ENCODE peak calls at places on chromosome 18, in four cellular contexts. Q, G, Z and M are unnamed samples.

GRCh38 chr18:61578846-61579245 is 245.6 kb downstream of the CDH20 start:
- DNase-seq in Q (no peak), G (no peak), Z (no peak), M (no peak)

GRCh38 chr18:28767781-28768211 is 590.9 kb upstream of the CDH2 start:
- DNase-seq in Q (no peak), G (no peak), Z (no peak), M (no peak)

GRCh38 chr18:51151568-51152511 is 45.6 kb downstream of the MEX3C start:
- DNase-seq in Q (no peak), G (no peak), Z (no peak), M (no peak)

GRCh38 chr18:79522451-79523220 is 126.9 kb downstream of the NFATC1 start:
- DNase-seq in Q (no peak), G (no peak), Z (no peak), M (no peak)

GRCh38 chr18:31261792-31262582 is 56.0 kb upstream of the DSG1 start:
- DNase-seq in Q (peak; percentile 32), G (no peak), Z (no peak), M (peak; percentile 59)

GRCh38 chr18:77705301-77705700 is 455.7 kb downstream of the GALR1 start:
- DNase-seq in Q (no peak), G (no peak), Z (no peak), M (no peak)

GRCh38 chr18:45551417-45551816 is 63.9 kb upstream of the SLC14A2 start:
- DNase-seq in Q (no peak), G (no peak), Z (no peak), M (no peak)

GRCh38 chr18:45755936-45756335 is 32.0 kb downstream of the SLC14A1 start:
- DNase-seq in Q (no peak), G (no peak), Z (no peak), M (no peak)

GRCh38 chr18:31651369-31651768 is 33.0 kb downstream of the B4GALT6 start:
- DNase-seq in Q (no peak), G (no peak), Z (no peak), M (no peak)

GRCh38 chr18:79388043-79388442 is 7.7 kb upstream of the NFATC1 start:
- DNase-seq in Q (no peak), G (no peak), Z (no peak), M (no peak)

GRCh38 chr18:12946549-12947354 is 1.1 kb upstream of the SEH1L start:
- DNase-seq in Q (peak; percentile 58), G (no peak), Z (peak; percentile 36), M (peak; percentile 93)

GRCh38 chr18:76679259-76679658 is 143.1 kb upstream of the ZNF236 start:
- DNase-seq in Q (no peak), G (no peak), Z (no peak), M (peak; percentile 11)

GRCh38 chr18:41621177-41621576 is 333.9 kb upstream of the PIK3C3 start:
- DNase-seq in Q (no peak), G (no peak), Z (no peak), M (no peak)

GRCh38 chr18:35091841-35092240 is 50.6 kb downstream of the MAPRE2 start:
- DNase-seq in Q (no peak), G (no peak), Z (no peak), M (no peak)

GRCh38 chr18:9919564-9920232 is 5.9 kb downstream of the VAPA start:
- DNase-seq in Q (no peak), G (no peak), Z (no peak), M (no peak)

GRCh38 chr18:70578480-70578879 is 289.6 kb downstream of the SOCS6 start:
- DNase-seq in Q (peak; percentile 3), G (no peak), Z (no peak), M (peak; percentile 4)

GRCh38 chr18:9736942-9737813 is 29.1 kb downstream of the RAB31 start:
- DNase-seq in Q (no peak), G (no peak), Z (no peak), M (no peak)

GRCh38 chr18:79531386-79531785 is 135.7 kb downstream of the NFATC1 start:
- DNase-seq in Q (no peak), G (no peak), Z (no peak), M (no peak)

GRCh38 chr18:76564636-76565237 is 69.7 kb upstream of the ZNF516 start:
- DNase-seq in Q (no peak), G (no peak), Z (no peak), M (no peak)

GRCh38 chr18:51137051-51137729 is 60.3 kb downstream of the MEX3C start:
- DNase-seq in Q (no peak), G (no peak), Z (no peak), M (no peak)

GRCh38 chr18:72613589-72613988 is 69.4 kb upstream of the CBLN2 start:
- DNase-seq in Q (no peak), G (no peak), Z (no peak), M (no peak)

GRCh38 chr18:5884375-5884774 is 10.9 kb downstream of the TMEM200C start:
- DNase-seq in Q (no peak), G (no peak), Z (no peak), M (no peak)

GRCh38 chr18:12403601-12404506 is 3.9 kb upstream of the PRELID3A start:
- DNase-seq in Q (peak; percentile 80), G (no peak), Z (peak; percentile 55), M (no peak)

GRCh38 chr18:64244571-64244970 is 95.7 kb upstream of the LINC00305 start:
- DNase-seq in Q (peak; percentile 3), G (no peak), Z (no peak), M (no peak)

GRCh38 chr18:36849288-36850011 is 20.5 kb downstream of the KIAA1328 start:
- DNase-seq in Q (no peak), G (no peak), Z (no peak), M (no peak)

GRCh38 chr18:80254971-80255500 is 7.7 kb upstream of the PARD6G start:
- DNase-seq in Q (no peak), G (no peak), Z (no peak), M (no peak)

GRCh38 chr18:79211844-79212243 is 142.7 kb downstream of the ATP9B start:
- DNase-seq in Q (no peak), G (no peak), Z (no peak), M (peak; percentile 27)

GRCh38 chr18:11110509-11110908 is 38.9 kb downstream of the PIEZO2 start:
- DNase-seq in Q (no peak), G (no peak), Z (no peak), M (no peak)

GRCh38 chr18:46174317-46175039 is 70.3 kb downstream of the HAUS1 start:
- DNase-seq in Q (no peak), G (no peak), Z (peak; percentile 21), M (no peak)

GRCh38 chr18:26206488-26206887 is 19.8 kb upstream of the TAF4B start:
- DNase-seq in Q (no peak), G (no peak), Z (no peak), M (no peak)

GRCh38 chr18:26205318-26205717 is 20.9 kb upstream of the TAF4B start:
- DNase-seq in Q (no peak), G (no peak), Z (no peak), M (no peak)

GRCh38 chr18:26210147-26210546 is 16.1 kb upstream of the TAF4B start:
- DNase-seq in Q (no peak), G (no peak), Z (no peak), M (no peak)

GRCh38 chr18:26207937-26208336 is 18.3 kb upstream of the TAF4B start:
- DNase-seq in Q (no peak), G (no peak), Z (no peak), M (no peak)

GRCh38 chr18:26208901-26209445 is 17.3 kb upstream of the TAF4B start:
- DNase-seq in Q (no peak), G (no peak), Z (no peak), M (no peak)
- TF ChIP-seq CEBPB in Q (no peak), G (no peak), Z (peak; percentile 56), M (no peak)

GRCh38 chr18:3261393-3262233 is at the start of gene MYL12B:
- DNase-seq in Q (peak; percentile 82), G (no peak), Z (peak; percentile 79), M (peak; percentile 72)
- TF ChIP-seq RAD21 in Q (no peak), G (no peak), Z (no peak), M (peak; percentile 60)

GRCh38 chr18:59400407-59400806 is 41.3 kb upstream of the LMAN1 start:
- DNase-seq in Q (no peak), G (no peak), Z (no peak), M (no peak)

GRCh38 chr18:59402432-59403090 is 43.5 kb upstream of the LMAN1 start:
- DNase-seq in Q (peak; percentile 87), G (peak; percentile 40), Z (peak; percentile 41), M (peak; percentile 90)
- TF ChIP-seq CHD4 in Q (no peak), G (no peak), Z (no peak), M (no peak)

GRCh38 chr18:29882620-29883019 is 1159.9 kb downstream of the DSC3 start:
- DNase-seq in Q (no peak), G (no peak), Z (no peak), M (no peak)
- TF ChIP-seq CEBPB in Q (no peak), G (no peak), Z (no peak), M (no peak)

DNA sequence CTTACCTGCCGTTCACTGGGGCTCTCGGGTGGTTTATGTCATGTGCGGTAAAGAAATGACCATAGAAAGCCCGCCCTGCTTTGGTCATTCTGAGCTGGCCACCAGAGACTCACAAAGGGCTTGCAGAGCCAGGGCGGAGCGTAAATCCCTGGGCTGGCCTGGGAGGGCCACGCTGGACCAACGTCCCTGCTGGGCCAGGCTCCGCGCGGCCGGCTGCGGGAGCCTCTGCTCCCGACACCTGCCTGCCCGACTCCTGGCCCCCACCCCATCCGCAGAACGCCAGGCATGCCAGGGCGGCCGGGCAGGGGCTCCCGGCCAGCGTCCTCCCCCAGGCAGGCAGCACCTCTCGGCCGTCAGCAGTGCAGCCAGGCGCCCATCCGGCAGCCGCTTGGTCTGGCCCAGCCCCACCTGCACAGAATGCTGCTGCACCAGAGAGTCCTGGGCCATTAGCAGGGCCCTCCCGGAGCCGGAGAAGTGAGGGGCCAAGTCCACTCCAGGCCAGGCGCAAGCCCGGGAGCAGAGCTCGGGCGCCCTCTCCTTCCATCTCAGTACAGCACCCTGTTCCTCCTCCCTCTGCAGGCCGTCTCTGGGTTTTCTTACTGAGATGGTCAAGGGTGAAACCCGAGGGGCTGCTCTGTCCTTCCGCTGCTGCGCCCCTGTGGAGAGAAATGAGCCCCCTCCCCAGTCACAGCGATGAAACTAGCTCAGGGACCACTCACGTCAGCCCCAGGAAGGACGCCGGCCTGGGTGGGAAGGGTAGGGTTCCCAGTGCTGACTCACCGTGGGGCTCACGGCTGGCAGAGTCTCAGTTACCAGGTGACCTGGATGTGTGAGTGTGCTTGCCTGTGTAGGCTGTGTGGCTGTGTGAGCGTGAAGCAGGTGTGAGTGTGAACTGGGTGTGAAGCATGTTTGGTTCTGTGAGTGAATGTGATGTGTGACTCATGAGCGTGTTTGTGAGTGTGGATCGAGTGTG is 83.3 kb downstream of the PTGR3 start:
- DNase-seq in Q (no peak), G (no peak), Z (no peak), M (peak; percentile 42)
- TF ChIP-seq RAD21 in Q (no peak), G (no peak), Z (no peak), M (no peak)

DNA sequence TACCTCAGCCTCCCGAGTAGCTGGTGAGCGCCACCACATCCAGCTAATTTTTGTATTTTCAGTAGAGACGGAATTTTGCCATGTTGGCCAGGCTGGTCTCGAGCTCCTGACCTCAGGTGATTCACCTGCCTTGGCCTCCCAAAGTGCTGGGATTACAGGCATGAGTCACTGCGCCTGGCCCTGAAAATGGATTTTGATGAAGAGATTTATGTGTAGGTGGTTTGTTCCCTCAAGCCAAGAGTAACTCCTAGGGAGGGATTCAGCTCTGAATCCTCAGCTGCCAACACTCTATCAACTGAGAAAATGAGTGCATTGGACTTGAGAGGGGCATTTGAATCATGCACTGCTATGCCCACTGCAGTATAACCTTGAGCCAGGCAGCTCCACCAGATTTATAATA is 17.5 kb upstream of the LIPG start:
- DNase-seq in Q (no peak), G (no peak), Z (no peak), M (no peak)
- TF ChIP-seq CHD4 in Q (no peak), G (no peak), Z (no peak), M (no peak)